ENCODE peak calls at places on chromosomes 12 and 14, in eight cellular contexts. Z is thyroid gland, Y is left ventricle myocardium inferior, W is heart left ventricle, T is IMR-90, I is GM12878, M is foreskin keratinocyte, J is MM.1S. B is an unnamed sample. For H3K27me3 and H3K4me1, the result is how much of the 10 kb centered on the place peaks cover.

GRCh38 chr12:76486011-76486410 is 73.6 kb downstream of the OSBPL8 start:
- DNase-seq in Z (no peak), Y (no peak), W (no peak), T (no peak), I (no peak), M (no peak), J (no peak), B (no peak)

GRCh38 chr12:452667-453210 is 7.0 kb upstream of the B4GALNT3 start:
- DNase-seq in Z (no peak), Y (no peak), W (peak), T (no peak), I (no peak), M (no peak), J (peak), B (no peak)

GRCh38 chr12:47411961-47412360 is 293.9 kb downstream of the RPAP3 start:
- DNase-seq in Z (no peak), Y (no peak), W (no peak), T (peak), I (no peak), M (no peak), J (no peak), B (no peak)

GRCh38 chr12:91404362-91404899 is 221.8 kb upstream of the DCN start:
- DNase-seq in Z (no peak), Y (no peak), W (no peak), T (no peak), I (no peak), M (no peak), J (no peak), B (no peak)

GRCh38 chr12:90945070-90945649 is 9.8 kb downstream of the CCER1 start:
- DNase-seq in Z (no peak), Y (no peak), W (no peak), T (peak), I (no peak), M (no peak), J (peak), B (no peak)

GRCh38 chr12:69570545-69571399 is 14.5 kb upstream of the CCT2 start:
- DNase-seq in Z (peak), Y (no peak), W (peak), T (peak), I (peak), M (no peak), J (peak), B (peak)

GRCh38 chr14:84112589-84112988 is 1417.4 kb upstream of the FLRT2 start:
- DNase-seq in Z (no peak), Y (no peak), W (no peak), T (no peak), I (no peak), M (no peak), J (no peak), B (no peak)

GRCh38 chr14:100304825-100305445 is 1.3 kb downstream of the SLC25A29 start:
- DNase-seq in Z (peak), Y (peak), W (no peak), T (peak), I (no peak), M (no peak), J (no peak), B (peak)

GRCh38 chr14:51925980-51926379 is 63.4 kb upstream of the RTRAF start:
- DNase-seq in Z (no peak), Y (no peak), W (no peak), T (no peak), I (no peak), M (no peak), J (no peak), B (no peak)

GRCh38 chr12:68040450-68041075 is 51.3 kb downstream of the IFNG-AS1 start:
- DNase-seq in Z (peak), Y (peak), W (peak), T (peak), I (peak), M (peak), J (peak), B (peak)

GRCh38 chr12:75913502-75914110 is 118.0 kb downstream of the PHLDA1 start:
- DNase-seq in Z (peak), Y (peak), W (peak), T (no peak), I (no peak), M (no peak), J (no peak), B (no peak)

DNA sequence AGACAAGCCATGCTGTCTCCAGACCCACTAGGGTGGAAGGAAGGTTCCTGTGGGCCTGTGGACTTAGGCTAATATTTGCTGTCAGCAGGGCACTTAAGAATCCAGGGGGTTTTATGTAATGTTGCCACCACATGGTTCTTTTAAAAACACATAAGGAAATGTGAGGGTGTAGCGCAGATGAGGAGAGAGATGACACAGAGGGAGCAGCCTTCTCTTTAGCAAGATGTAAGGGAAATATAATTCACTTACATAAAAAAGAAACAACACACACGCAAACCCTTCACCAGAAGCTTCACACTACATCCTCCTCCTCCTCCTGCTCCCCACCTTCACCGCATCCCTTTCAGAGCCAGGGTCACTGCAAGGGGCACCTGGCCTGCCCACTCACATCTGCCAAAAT is 4.9 kb upstream of the PIP4K2C start:
- DNase-seq in Z (no peak), Y (no peak), W (no peak), T (no peak), I (no peak), M (no peak), J (no peak), B (no peak)
- H3K27me3 ChIP-seq in Z (under half), Y (under half), W (under half), T (under half), I (under half), M (under half), J (under half), B (under half)

GRCh38 chr12:43337571-43338497 is 214.2 kb downstream of the ADAMTS20 start:
- DNase-seq in Z (no peak), Y (no peak), W (no peak), T (peak), I (no peak), M (no peak), J (no peak), B (peak)
- TF ChIP-seq CTCF in Z (no peak), Y (no peak), W (no peak), T (no peak), I (no peak), M (no peak), J (no peak), B (no peak)

DNA sequence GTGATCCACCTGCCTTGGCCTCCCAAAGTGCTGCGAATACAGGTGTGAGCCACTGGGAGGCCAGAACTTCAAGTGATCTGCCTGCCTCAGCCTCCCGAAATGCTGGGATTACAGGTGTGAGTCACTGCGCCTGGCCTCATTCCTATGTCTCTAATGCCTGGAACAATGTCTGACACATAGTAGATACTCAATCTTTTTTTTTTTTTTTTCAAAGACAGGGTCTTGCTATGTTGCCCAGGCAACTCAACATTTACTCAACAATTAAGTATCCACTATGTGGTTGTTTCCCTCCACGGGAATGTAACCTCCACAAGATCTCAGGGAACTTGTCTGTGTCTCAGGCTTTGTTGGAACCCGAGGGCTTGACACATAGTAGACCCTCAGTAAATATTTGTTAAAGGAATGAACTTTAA is 3.1 kb upstream of the TMEM120B start:
- DNase-seq in Z (no peak), Y (no peak), W (no peak), T (peak), I (no peak), M (peak), J (no peak), B (peak)
- H3K4me1 ChIP-seq in Z (under half), Y (under half), W (under half), T (under half), I (under half), M (under half), J (under half), B (under half)

DNA sequence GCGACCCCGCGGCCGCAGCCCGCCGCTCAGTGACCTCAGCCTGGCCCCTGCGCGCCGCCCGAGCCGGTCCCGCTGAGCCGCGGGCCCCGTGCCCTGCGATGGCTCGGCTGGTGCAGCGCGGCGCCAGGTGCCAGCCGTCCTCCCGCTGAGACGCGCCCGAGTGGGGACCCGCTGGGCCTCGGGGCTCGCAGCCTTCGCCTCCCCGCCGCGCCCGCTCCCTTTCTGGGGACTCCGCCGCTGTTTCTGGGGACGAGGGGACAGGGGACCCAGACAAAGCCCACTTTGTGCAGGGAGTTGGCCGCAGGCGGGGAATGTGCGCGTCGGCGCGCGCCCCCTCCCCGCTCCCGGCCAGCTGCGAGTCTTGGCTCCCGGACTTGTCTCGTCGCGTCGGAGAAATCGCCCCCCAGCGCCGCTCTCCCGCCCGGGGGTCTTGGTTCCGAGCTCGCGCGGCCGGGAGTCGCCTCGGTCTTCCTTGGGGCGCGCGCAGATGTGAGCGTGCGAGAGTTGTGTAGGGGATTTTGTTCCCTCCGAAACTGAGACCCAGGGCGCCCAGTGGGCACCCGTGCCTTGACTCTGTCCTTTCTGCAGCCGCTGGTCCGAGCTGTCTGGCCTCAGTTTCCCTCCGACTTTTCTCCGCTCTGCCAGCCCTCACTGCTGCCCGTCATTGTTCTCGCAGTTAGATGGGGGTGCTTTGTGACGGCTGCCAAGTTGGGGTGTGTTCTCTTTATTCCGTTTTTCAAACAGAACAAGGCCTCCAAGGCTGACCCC is 765 bp downstream of the VASH1 start:
- DNase-seq in Z (no peak), Y (no peak), W (peak), T (no peak), I (no peak), M (no peak), J (no peak), B (no peak)
- H3K27me3 ChIP-seq in Z (under half), Y (under half), W (under half), T (under half), I (under half), M (half or more), J (under half), B (under half)

GRCh38 chr12:89355243-89356068 is 3.2 kb upstream of the DUSP6 start:
- DNase-seq in Z (no peak), Y (no peak), W (no peak), T (no peak), I (no peak), M (no peak), J (no peak), B (no peak)
- TF ChIP-seq CTCF in Z (no peak), Y (peak), W (no peak), T (peak), I (no peak), M (peak), J (peak), B (peak)

GRCh38 chr12:124680863-124681778 is 113.7 kb upstream of the NCOR2 start:
- DNase-seq in Z (no peak), Y (peak), W (peak), T (peak), I (peak), M (peak), J (no peak), B (peak)

GRCh38 chr12:124678421-124678893 is 111.0 kb upstream of the NCOR2 start:
- DNase-seq in Z (no peak), Y (no peak), W (no peak), T (no peak), I (no peak), M (no peak), J (no peak), B (no peak)

GRCh38 chr12:124679533-124680371 is 112.3 kb upstream of the NCOR2 start:
- DNase-seq in Z (peak), Y (peak), W (peak), T (no peak), I (no peak), M (no peak), J (no peak), B (no peak)

GRCh38 chr12:124677552-124678356 is 110.3 kb upstream of the NCOR2 start:
- DNase-seq in Z (no peak), Y (no peak), W (no peak), T (no peak), I (no peak), M (no peak), J (no peak), B (no peak)

DNA sequence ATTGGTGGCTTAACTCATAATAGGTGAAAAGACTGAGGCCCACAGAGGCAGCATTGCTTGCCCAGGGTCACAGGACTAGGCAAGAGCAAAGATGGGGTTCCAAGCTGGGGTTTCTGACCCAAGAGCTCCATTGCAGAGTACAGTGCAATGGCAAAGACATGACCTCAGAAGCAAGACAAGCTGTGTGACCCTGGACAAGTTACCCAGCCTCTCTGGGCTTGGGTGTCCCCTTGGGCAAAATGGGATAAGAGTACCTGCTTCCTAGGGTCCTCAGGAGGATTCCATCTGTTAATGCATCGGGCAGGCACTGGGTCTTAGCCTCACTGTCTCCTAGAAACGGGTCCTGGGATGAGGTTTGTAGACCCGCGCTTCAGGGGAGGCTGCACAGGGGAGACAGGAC is 111.6 kb upstream of the NCOR2 start:
- DNase-seq in Z (no peak), Y (no peak), W (no peak), T (no peak), I (no peak), M (no peak), J (no peak), B (no peak)
- H3K4me1 ChIP-seq in Z (under half), Y (half or more), W (under half), T (under half), I (under half), M (under half), J (under half), B (under half)

B was measured in endodermal cell.